ENCODE peak calls at places on chromosomes 2 and 18, in nine cellular contexts. One of them, this sample, is unnamed.
A peak's percentile ranks its signal among the peaks of the same experiment; 100 is the strongest.

GRCh38 chr2:237904806-237905599 is 45.6 kb downstream of the RAMP1 start:
- DNase-seq in CD8-positive, alpha-beta T cell: no peak
- DNase-seq in coronary artery: peak; percentile 96
- DNase-seq in foreskin keratinocyte: no peak
- DNase-seq in endothelial cell: no peak
- DNase-seq in astrocyte of the spinal cord: peak; percentile 27
- DNase-seq in cardiac muscle cell: peak; percentile 81
- DNase-seq in CD4-positive, alpha-beta T cell: no peak
- DNase-seq in heart left ventricle: peak; percentile 89
- DNase-seq in this sample: no peak

GRCh38 chr18:12520442-12520992 is 112.8 kb downstream of the PRELID3A start:
- DNase-seq in CD8-positive, alpha-beta T cell: no peak
- DNase-seq in coronary artery: no peak
- DNase-seq in foreskin keratinocyte: no peak
- DNase-seq in endothelial cell: no peak
- DNase-seq in astrocyte of the spinal cord: no peak
- DNase-seq in cardiac muscle cell: peak; percentile 22
- DNase-seq in CD4-positive, alpha-beta T cell: no peak
- DNase-seq in heart left ventricle: no peak
- DNase-seq in this sample: no peak

GRCh38 chr18:6859676-6860422 is 130.3 kb downstream of the ARHGAP28 start:
- DNase-seq in CD8-positive, alpha-beta T cell: no peak
- DNase-seq in coronary artery: no peak
- DNase-seq in foreskin keratinocyte: no peak
- DNase-seq in endothelial cell: no peak
- DNase-seq in astrocyte of the spinal cord: no peak
- DNase-seq in cardiac muscle cell: no peak
- DNase-seq in CD4-positive, alpha-beta T cell: no peak
- DNase-seq in heart left ventricle: no peak
- DNase-seq in this sample: no peak

GRCh38 chr2:138267161-138267901 is 234.2 kb upstream of the SPOPL start:
- DNase-seq in CD8-positive, alpha-beta T cell: no peak
- DNase-seq in coronary artery: no peak
- DNase-seq in foreskin keratinocyte: peak; percentile 74
- DNase-seq in endothelial cell: no peak
- DNase-seq in astrocyte of the spinal cord: peak; percentile 67
- DNase-seq in cardiac muscle cell: peak; percentile 86
- DNase-seq in CD4-positive, alpha-beta T cell: no peak
- DNase-seq in heart left ventricle: no peak
- DNase-seq in this sample: no peak

GRCh38 chr2:232483923-232484627 is 3.6 kb downstream of the ECEL1 start:
- DNase-seq in CD8-positive, alpha-beta T cell: no peak
- DNase-seq in coronary artery: no peak
- DNase-seq in foreskin keratinocyte: no peak
- DNase-seq in endothelial cell: no peak
- DNase-seq in astrocyte of the spinal cord: no peak
- DNase-seq in cardiac muscle cell: no peak
- DNase-seq in CD4-positive, alpha-beta T cell: no peak
- DNase-seq in heart left ventricle: no peak
- DNase-seq in this sample: no peak

GRCh38 chr2:2880938-2881337 is 496.7 kb downstream of the EIPR1 start:
- DNase-seq in CD8-positive, alpha-beta T cell: no peak
- DNase-seq in coronary artery: peak; percentile 40
- DNase-seq in foreskin keratinocyte: no peak
- DNase-seq in endothelial cell: no peak
- DNase-seq in astrocyte of the spinal cord: no peak
- DNase-seq in cardiac muscle cell: no peak
- DNase-seq in CD4-positive, alpha-beta T cell: no peak
- DNase-seq in heart left ventricle: no peak
- DNase-seq in this sample: no peak

GRCh38 chr2:64466696-64467462 is 12.9 kb downstream of the LGALSL start:
- DNase-seq in CD8-positive, alpha-beta T cell: no peak
- DNase-seq in coronary artery: no peak
- DNase-seq in foreskin keratinocyte: no peak
- DNase-seq in endothelial cell: no peak
- DNase-seq in astrocyte of the spinal cord: no peak
- DNase-seq in cardiac muscle cell: no peak
- DNase-seq in CD4-positive, alpha-beta T cell: no peak
- DNase-seq in heart left ventricle: no peak
- DNase-seq in this sample: no peak

GRCh38 chr18:53567935-53568574 is 656.4 kb downstream of the MBD2 start:
- DNase-seq in CD8-positive, alpha-beta T cell: no peak
- DNase-seq in coronary artery: no peak
- DNase-seq in foreskin keratinocyte: peak; percentile 9
- DNase-seq in endothelial cell: peak; percentile 18
- DNase-seq in astrocyte of the spinal cord: peak; percentile 32
- DNase-seq in cardiac muscle cell: peak; percentile 54
- DNase-seq in CD4-positive, alpha-beta T cell: no peak
- DNase-seq in heart left ventricle: no peak
- DNase-seq in this sample: no peak

GRCh38 chr2:238811293-238811692 is 36.6 kb upstream of the TWIST2 start:
- DNase-seq in CD8-positive, alpha-beta T cell: no peak
- DNase-seq in coronary artery: no peak
- DNase-seq in foreskin keratinocyte: no peak
- DNase-seq in endothelial cell: no peak
- DNase-seq in astrocyte of the spinal cord: no peak
- DNase-seq in cardiac muscle cell: peak; percentile 56
- DNase-seq in CD4-positive, alpha-beta T cell: no peak
- DNase-seq in heart left ventricle: no peak
- DNase-seq in this sample: no peak

GRCh38 chr2:8090748-8091700 is 590.8 kb upstream of the ID2 start:
- DNase-seq in CD8-positive, alpha-beta T cell: no peak
- DNase-seq in coronary artery: peak; percentile 81
- DNase-seq in foreskin keratinocyte: peak; percentile 79
- DNase-seq in endothelial cell: no peak
- DNase-seq in astrocyte of the spinal cord: peak; percentile 86
- DNase-seq in cardiac muscle cell: peak; percentile 95
- DNase-seq in CD4-positive, alpha-beta T cell: no peak
- DNase-seq in heart left ventricle: peak; percentile 78
- DNase-seq in this sample: no peak

GRCh38 chr2:199685669-199686068 is 165.3 kb downstream of the FTCDNL1 start:
- DNase-seq in CD8-positive, alpha-beta T cell: no peak
- DNase-seq in coronary artery: no peak
- DNase-seq in foreskin keratinocyte: no peak
- DNase-seq in endothelial cell: no peak
- DNase-seq in astrocyte of the spinal cord: no peak
- DNase-seq in cardiac muscle cell: no peak
- DNase-seq in CD4-positive, alpha-beta T cell: no peak
- DNase-seq in heart left ventricle: no peak
- DNase-seq in this sample: no peak

GRCh38 chr2:216059233-216059834 is 22.3 kb downstream of the PECR start:
- DNase-seq in CD8-positive, alpha-beta T cell: no peak
- DNase-seq in coronary artery: no peak
- DNase-seq in foreskin keratinocyte: no peak
- DNase-seq in endothelial cell: no peak
- DNase-seq in astrocyte of the spinal cord: no peak
- DNase-seq in cardiac muscle cell: no peak
- DNase-seq in CD4-positive, alpha-beta T cell: no peak
- DNase-seq in heart left ventricle: no peak
- DNase-seq in this sample: no peak
- TF ChIP-seq CTCF in CD8-positive, alpha-beta T cell: peak; percentile 56
- TF ChIP-seq CTCF in coronary artery: no peak
- TF ChIP-seq CTCF in foreskin keratinocyte: peak; percentile 46
- TF ChIP-seq CTCF in endothelial cell: peak; percentile 63
- TF ChIP-seq CTCF in astrocyte of the spinal cord: peak; percentile 6
- TF ChIP-seq CTCF in cardiac muscle cell: peak; percentile 12
- TF ChIP-seq CTCF in CD4-positive, alpha-beta T cell: peak; percentile 41
- TF ChIP-seq CTCF in heart left ventricle: no peak
- TF ChIP-seq CTCF in this sample: peak; percentile 60

GRCh38 chr18:77754475-77755044 is 504.9 kb downstream of the GALR1 start:
- DNase-seq in CD8-positive, alpha-beta T cell: no peak
- DNase-seq in coronary artery: no peak
- DNase-seq in foreskin keratinocyte: no peak
- DNase-seq in endothelial cell: no peak
- DNase-seq in astrocyte of the spinal cord: no peak
- DNase-seq in cardiac muscle cell: no peak
- DNase-seq in CD4-positive, alpha-beta T cell: no peak
- DNase-seq in heart left ventricle: no peak
- DNase-seq in this sample: no peak

DNA sequence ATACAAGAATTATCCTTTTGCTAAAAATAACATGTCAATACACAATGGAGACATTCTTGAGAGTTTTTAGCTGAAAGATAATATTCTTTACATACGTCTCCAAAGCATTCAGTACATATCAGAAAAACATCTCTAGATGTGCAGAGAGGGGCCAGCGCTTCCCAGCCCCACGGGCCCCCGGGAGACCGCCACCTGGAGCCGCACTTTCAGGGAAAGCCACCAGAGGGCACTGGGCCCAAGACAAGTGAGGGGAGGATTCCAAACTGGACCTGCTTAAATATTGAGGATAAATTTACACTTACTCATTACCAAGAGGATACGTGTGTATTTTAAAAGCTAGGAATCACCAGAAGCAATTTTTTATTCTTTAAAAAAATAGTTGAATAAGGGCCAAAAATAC is 499.5 kb downstream of the GALR1 start:
- DNase-seq in CD8-positive, alpha-beta T cell: no peak
- DNase-seq in coronary artery: no peak
- DNase-seq in foreskin keratinocyte: no peak
- DNase-seq in endothelial cell: peak; percentile 22
- DNase-seq in astrocyte of the spinal cord: no peak
- DNase-seq in cardiac muscle cell: no peak
- DNase-seq in CD4-positive, alpha-beta T cell: no peak
- DNase-seq in heart left ventricle: no peak
- DNase-seq in this sample: no peak
- TF ChIP-seq CTCF in CD8-positive, alpha-beta T cell: no peak
- TF ChIP-seq CTCF in coronary artery: no peak
- TF ChIP-seq CTCF in foreskin keratinocyte: peak; percentile 24
- TF ChIP-seq CTCF in endothelial cell: peak; percentile 42
- TF ChIP-seq CTCF in astrocyte of the spinal cord: peak; percentile 26
- TF ChIP-seq CTCF in cardiac muscle cell: no peak
- TF ChIP-seq CTCF in CD4-positive, alpha-beta T cell: no peak
- TF ChIP-seq CTCF in heart left ventricle: peak; percentile 16
- TF ChIP-seq CTCF in this sample: peak; percentile 85

GRCh38 chr18:58037163-58037562 is 6.9 kb upstream of the NEDD4L start:
- DNase-seq in CD8-positive, alpha-beta T cell: no peak
- DNase-seq in coronary artery: no peak
- DNase-seq in foreskin keratinocyte: no peak
- DNase-seq in endothelial cell: no peak
- DNase-seq in astrocyte of the spinal cord: no peak
- DNase-seq in cardiac muscle cell: no peak
- DNase-seq in CD4-positive, alpha-beta T cell: no peak
- DNase-seq in heart left ventricle: no peak
- DNase-seq in this sample: no peak
- TF ChIP-seq CTCF in CD8-positive, alpha-beta T cell: no peak
- TF ChIP-seq CTCF in coronary artery: no peak
- TF ChIP-seq CTCF in foreskin keratinocyte: no peak
- TF ChIP-seq CTCF in endothelial cell: no peak
- TF ChIP-seq CTCF in astrocyte of the spinal cord: no peak
- TF ChIP-seq CTCF in cardiac muscle cell: no peak
- TF ChIP-seq CTCF in CD4-positive, alpha-beta T cell: no peak
- TF ChIP-seq CTCF in heart left ventricle: no peak
- TF ChIP-seq CTCF in this sample: no peak

DNA sequence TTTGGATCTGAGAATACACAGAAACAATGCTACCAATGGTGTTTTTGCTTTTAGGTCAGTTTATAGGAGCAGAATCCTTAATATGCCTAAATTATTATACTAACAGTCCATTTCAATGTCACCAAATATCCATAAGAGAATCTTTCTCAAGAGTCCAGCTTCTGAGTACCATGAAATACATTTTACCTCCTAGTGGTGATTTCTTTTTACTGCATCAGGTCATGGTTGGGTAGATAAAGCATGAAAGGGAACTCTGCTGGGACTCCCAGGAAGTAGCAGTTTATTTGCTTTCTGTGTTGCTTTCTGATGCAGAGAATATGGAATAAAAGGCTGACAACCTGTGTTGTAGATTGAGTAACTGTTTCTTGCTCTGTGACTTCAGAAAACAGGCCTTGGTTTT is 115.6 kb downstream of the PPP1R1C start:
- DNase-seq in CD8-positive, alpha-beta T cell: no peak
- DNase-seq in coronary artery: no peak
- DNase-seq in foreskin keratinocyte: peak; percentile 12
- DNase-seq in endothelial cell: no peak
- DNase-seq in astrocyte of the spinal cord: no peak
- DNase-seq in cardiac muscle cell: no peak
- DNase-seq in CD4-positive, alpha-beta T cell: no peak
- DNase-seq in heart left ventricle: no peak
- DNase-seq in this sample: no peak
- TF ChIP-seq CTCF in CD8-positive, alpha-beta T cell: peak; percentile 21
- TF ChIP-seq CTCF in coronary artery: no peak
- TF ChIP-seq CTCF in foreskin keratinocyte: peak; percentile 49
- TF ChIP-seq CTCF in endothelial cell: no peak
- TF ChIP-seq CTCF in astrocyte of the spinal cord: peak; percentile 14
- TF ChIP-seq CTCF in cardiac muscle cell: peak; percentile 22
- TF ChIP-seq CTCF in CD4-positive, alpha-beta T cell: no peak
- TF ChIP-seq CTCF in heart left ventricle: no peak
- TF ChIP-seq CTCF in this sample: peak; percentile 66

GRCh38 chr2:26000561-26001211 is 18.4 kb upstream of the KIF3C start:
- DNase-seq in CD8-positive, alpha-beta T cell: no peak
- DNase-seq in coronary artery: no peak
- DNase-seq in foreskin keratinocyte: no peak
- DNase-seq in endothelial cell: no peak
- DNase-seq in astrocyte of the spinal cord: no peak
- DNase-seq in cardiac muscle cell: no peak
- DNase-seq in CD4-positive, alpha-beta T cell: no peak
- DNase-seq in heart left ventricle: no peak
- DNase-seq in this sample: no peak
- TF ChIP-seq CTCF in CD8-positive, alpha-beta T cell: no peak
- TF ChIP-seq CTCF in coronary artery: no peak
- TF ChIP-seq CTCF in foreskin keratinocyte: no peak
- TF ChIP-seq CTCF in endothelial cell: no peak
- TF ChIP-seq CTCF in astrocyte of the spinal cord: no peak
- TF ChIP-seq CTCF in cardiac muscle cell: no peak
- TF ChIP-seq CTCF in CD4-positive, alpha-beta T cell: no peak
- TF ChIP-seq CTCF in heart left ventricle: no peak
- TF ChIP-seq CTCF in this sample: no peak

DNA sequence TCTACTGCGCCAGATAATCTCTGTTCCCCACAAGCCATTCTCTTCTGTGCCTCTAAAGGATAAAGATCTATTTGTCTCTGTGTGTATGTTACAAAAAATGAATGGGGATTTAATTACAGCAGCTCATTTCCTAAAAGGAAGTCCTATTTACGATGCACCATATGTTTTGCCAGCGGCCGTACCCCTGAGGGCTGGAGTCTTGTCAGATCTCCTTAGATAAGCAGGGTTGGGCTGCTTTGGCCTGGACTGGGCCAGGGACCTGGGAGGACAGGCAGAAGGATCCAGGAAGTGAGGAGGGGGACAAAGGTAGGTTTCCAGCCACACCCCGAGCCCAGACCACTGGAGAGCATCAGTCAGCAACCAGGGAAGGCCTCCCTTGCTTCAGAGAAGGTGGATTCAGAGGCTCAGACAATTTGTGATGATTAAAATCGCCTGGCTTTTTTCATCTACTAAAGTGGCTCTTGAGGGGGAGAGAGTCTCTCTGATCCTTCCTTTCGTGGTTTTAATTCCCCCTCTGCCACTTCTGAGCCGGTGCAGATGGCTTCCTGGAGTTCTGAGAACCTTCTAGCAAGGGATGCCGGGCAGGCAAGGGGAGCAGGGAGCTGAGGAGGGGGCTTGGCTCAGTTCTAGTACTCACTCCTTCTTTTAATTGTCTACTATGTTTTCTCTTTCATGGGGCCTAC is 42.1 kb downstream of the MYCN start:
- DNase-seq in CD8-positive, alpha-beta T cell: no peak
- DNase-seq in coronary artery: no peak
- DNase-seq in foreskin keratinocyte: no peak
- DNase-seq in endothelial cell: no peak
- DNase-seq in astrocyte of the spinal cord: no peak
- DNase-seq in cardiac muscle cell: no peak
- DNase-seq in CD4-positive, alpha-beta T cell: no peak
- DNase-seq in heart left ventricle: no peak
- DNase-seq in this sample: no peak
- TF ChIP-seq CTCF in CD8-positive, alpha-beta T cell: no peak
- TF ChIP-seq CTCF in coronary artery: no peak
- TF ChIP-seq CTCF in foreskin keratinocyte: no peak
- TF ChIP-seq CTCF in endothelial cell: no peak
- TF ChIP-seq CTCF in astrocyte of the spinal cord: no peak
- TF ChIP-seq CTCF in cardiac muscle cell: no peak
- TF ChIP-seq CTCF in CD4-positive, alpha-beta T cell: no peak
- TF ChIP-seq CTCF in heart left ventricle: no peak
- TF ChIP-seq CTCF in this sample: no peak

GRCh38 chr18:5073026-5073944 is 123.8 kb downstream of the AKAIN1 start:
- DNase-seq in CD8-positive, alpha-beta T cell: no peak
- DNase-seq in coronary artery: no peak
- DNase-seq in foreskin keratinocyte: peak; percentile 29
- DNase-seq in endothelial cell: peak; percentile 51
- DNase-seq in astrocyte of the spinal cord: peak; percentile 2
- DNase-seq in cardiac muscle cell: peak; percentile 14
- DNase-seq in CD4-positive, alpha-beta T cell: peak; percentile 6
- DNase-seq in heart left ventricle: no peak
- DNase-seq in this sample: no peak
- TF ChIP-seq CTCF in CD8-positive, alpha-beta T cell: peak; percentile 69
- TF ChIP-seq CTCF in coronary artery: no peak
- TF ChIP-seq CTCF in foreskin keratinocyte: peak; percentile 66
- TF ChIP-seq CTCF in endothelial cell: peak; percentile 69
- TF ChIP-seq CTCF in astrocyte of the spinal cord: peak; percentile 17
- TF ChIP-seq CTCF in cardiac muscle cell: no peak
- TF ChIP-seq CTCF in CD4-positive, alpha-beta T cell: peak; percentile 80
- TF ChIP-seq CTCF in heart left ventricle: peak; percentile 51
- TF ChIP-seq CTCF in this sample: peak; percentile 81